ENCODE peak calls at places on chromosomes 1 and 21, in seven cellular contexts. One of them, this sample, is unnamed.

GRCh38 chr1:244349103-244349531 is 102.6 kb downstream of the ADSS2 start:
- DNase-seq in astrocyte of the cerebellum: peak; percentile 54
- DNase-seq in GM10248: no peak
- DNase-seq in RWPE1: peak; percentile 56
- DNase-seq in uterus: peak; percentile 25
- DNase-seq in WTC11: no peak
- DNase-seq in esophagus squamous epithelium: no peak
- DNase-seq in this sample: no peak

GRCh38 chr1:184160236-184160635 is 108.7 kb downstream of the TSEN15 start:
- DNase-seq in esophagus squamous epithelium: no peak
- DNase-seq in uterus: no peak
- DNase-seq in astrocyte of the cerebellum: no peak
- DNase-seq in WTC11: no peak
- DNase-seq in GM10248: no peak
- DNase-seq in RWPE1: peak; percentile 2
- DNase-seq in this sample: no peak

GRCh38 chr1:76419603-76420002 is 345.1 kb downstream of the ST6GALNAC3 start:
- DNase-seq in astrocyte of the cerebellum: no peak
- DNase-seq in GM10248: no peak
- DNase-seq in RWPE1: no peak
- DNase-seq in WTC11: no peak
- DNase-seq in uterus: no peak
- DNase-seq in esophagus squamous epithelium: no peak
- DNase-seq in this sample: no peak

GRCh38 chr1:198359024-198359653 is 181.3 kb downstream of the ATP6V1G3 start:
- DNase-seq in esophagus squamous epithelium: no peak
- DNase-seq in WTC11: no peak
- DNase-seq in GM10248: no peak
- DNase-seq in RWPE1: no peak
- DNase-seq in astrocyte of the cerebellum: no peak
- DNase-seq in uterus: no peak
- DNase-seq in this sample: no peak

GRCh38 chr1:184629261-184629660 is 125.4 kb downstream of the EDEM3 start:
- DNase-seq in astrocyte of the cerebellum: no peak
- DNase-seq in esophagus squamous epithelium: no peak
- DNase-seq in uterus: no peak
- DNase-seq in RWPE1: no peak
- DNase-seq in GM10248: no peak
- DNase-seq in WTC11: no peak
- DNase-seq in this sample: no peak

GRCh38 chr1:168708698-168709406 is 20.2 kb downstream of the DPT start:
- DNase-seq in esophagus squamous epithelium: no peak
- DNase-seq in GM10248: no peak
- DNase-seq in uterus: no peak
- DNase-seq in RWPE1: no peak
- DNase-seq in astrocyte of the cerebellum: no peak
- DNase-seq in WTC11: no peak
- DNase-seq in this sample: no peak

GRCh38 chr1:155729031-155729898 is 40.4 kb downstream of the DAP3 start:
- DNase-seq in esophagus squamous epithelium: no peak
- DNase-seq in RWPE1: peak; percentile 22
- DNase-seq in uterus: peak; percentile 39
- DNase-seq in astrocyte of the cerebellum: peak; percentile 73
- DNase-seq in WTC11: peak; percentile 66
- DNase-seq in GM10248: peak; percentile 28
- DNase-seq in this sample: no peak

GRCh38 chr1:14350197-14350596 is 248.3 kb upstream of the KAZN start:
- DNase-seq in uterus: no peak
- DNase-seq in WTC11: no peak
- DNase-seq in astrocyte of the cerebellum: no peak
- DNase-seq in esophagus squamous epithelium: no peak
- DNase-seq in GM10248: no peak
- DNase-seq in RWPE1: no peak
- DNase-seq in this sample: no peak

GRCh38 chr21:36696640-36697472 is 2.1 kb upstream of the SIM2 start:
- DNase-seq in GM10248: peak; percentile 13
- DNase-seq in astrocyte of the cerebellum: no peak
- DNase-seq in WTC11: peak; percentile 47
- DNase-seq in esophagus squamous epithelium: no peak
- DNase-seq in RWPE1: no peak
- DNase-seq in uterus: no peak
- DNase-seq in this sample: no peak

GRCh38 chr21:17550671-17551308 is 37.9 kb downstream of the CXADR start:
- DNase-seq in uterus: no peak
- DNase-seq in astrocyte of the cerebellum: no peak
- DNase-seq in WTC11: no peak
- DNase-seq in esophagus squamous epithelium: no peak
- DNase-seq in RWPE1: no peak
- DNase-seq in GM10248: no peak
- DNase-seq in this sample: no peak

GRCh38 chr1:37410815-37411214 is 63.6 kb upstream of the ZC3H12A start:
- DNase-seq in WTC11: peak; percentile 81
- DNase-seq in esophagus squamous epithelium: no peak
- DNase-seq in GM10248: no peak
- DNase-seq in uterus: no peak
- DNase-seq in astrocyte of the cerebellum: no peak
- DNase-seq in RWPE1: peak; percentile 49
- DNase-seq in this sample: no peak

GRCh38 chr1:160006312-160006940 is 25.4 kb downstream of the PIGM start:
- DNase-seq in GM10248: peak; percentile 81
- DNase-seq in astrocyte of the cerebellum: peak; percentile 26
- DNase-seq in WTC11: peak; percentile 86
- DNase-seq in RWPE1: peak; percentile 84
- DNase-seq in uterus: no peak
- DNase-seq in esophagus squamous epithelium: no peak
- DNase-seq in this sample: peak; percentile 50

GRCh38 chr21:17472592-17473271 is 40.1 kb upstream of the CXADR start:
- DNase-seq in WTC11: no peak
- DNase-seq in RWPE1: no peak
- DNase-seq in astrocyte of the cerebellum: no peak
- DNase-seq in esophagus squamous epithelium: no peak
- DNase-seq in uterus: no peak
- DNase-seq in GM10248: no peak
- DNase-seq in this sample: no peak

GRCh38 chr1:230095938-230096337 is 28.9 kb downstream of the GALNT2 start:
- DNase-seq in WTC11: no peak
- DNase-seq in GM10248: no peak
- DNase-seq in uterus: no peak
- DNase-seq in RWPE1: no peak
- DNase-seq in astrocyte of the cerebellum: no peak
- DNase-seq in esophagus squamous epithelium: no peak
- DNase-seq in this sample: no peak

GRCh38 chr1:165637427-165637826 is 6.4 kb downstream of the MGST3 start:
- DNase-seq in GM10248: no peak
- DNase-seq in WTC11: no peak
- DNase-seq in esophagus squamous epithelium: no peak
- DNase-seq in astrocyte of the cerebellum: peak; percentile 66
- DNase-seq in RWPE1: no peak
- DNase-seq in uterus: no peak
- DNase-seq in this sample: no peak

GRCh38 chr1:157310401-157310800 is 172.2 kb upstream of the ETV3 start:
- DNase-seq in astrocyte of the cerebellum: peak; percentile 71
- DNase-seq in RWPE1: no peak
- DNase-seq in GM10248: no peak
- DNase-seq in esophagus squamous epithelium: no peak
- DNase-seq in uterus: peak; percentile 73
- DNase-seq in WTC11: no peak
- DNase-seq in this sample: no peak

GRCh38 chr1:11653616-11654570 is at the start of gene FBXO2:
- DNase-seq in WTC11: no peak
- DNase-seq in astrocyte of the cerebellum: no peak
- DNase-seq in uterus: no peak
- DNase-seq in RWPE1: peak; percentile 61
- DNase-seq in GM10248: peak; percentile 59
- DNase-seq in esophagus squamous epithelium: no peak
- DNase-seq in this sample: no peak

GRCh38 chr21:25039461-25040380 is 567.6 kb downstream of the MRPL39 start:
- DNase-seq in astrocyte of the cerebellum: peak; percentile 57
- DNase-seq in esophagus squamous epithelium: no peak
- DNase-seq in RWPE1: no peak
- DNase-seq in GM10248: peak; percentile 15
- DNase-seq in WTC11: no peak
- DNase-seq in uterus: no peak
- DNase-seq in this sample: peak; percentile 26
- TF ChIP-seq CTCF in astrocyte of the cerebellum: peak; percentile 38
- TF ChIP-seq CTCF in esophagus squamous epithelium: peak; percentile 51
- TF ChIP-seq CTCF in RWPE1: peak; percentile 24
- TF ChIP-seq CTCF in GM10248: peak; percentile 68
- TF ChIP-seq CTCF in WTC11: no peak
- TF ChIP-seq CTCF in uterus: no peak
- TF ChIP-seq CTCF in this sample: peak; percentile 35

GRCh38 chr1:228830185-228830953 is 95.1 kb downstream of the RHOU start:
- DNase-seq in WTC11: peak; percentile 20
- DNase-seq in GM10248: no peak
- DNase-seq in RWPE1: no peak
- DNase-seq in uterus: no peak
- DNase-seq in esophagus squamous epithelium: no peak
- DNase-seq in astrocyte of the cerebellum: no peak
- DNase-seq in this sample: no peak
- TF ChIP-seq CTCF in WTC11: no peak
- TF ChIP-seq CTCF in GM10248: no peak
- TF ChIP-seq CTCF in RWPE1: no peak
- TF ChIP-seq CTCF in uterus: no peak
- TF ChIP-seq CTCF in esophagus squamous epithelium: no peak
- TF ChIP-seq CTCF in astrocyte of the cerebellum: no peak
- TF ChIP-seq CTCF in this sample: no peak

DNA sequence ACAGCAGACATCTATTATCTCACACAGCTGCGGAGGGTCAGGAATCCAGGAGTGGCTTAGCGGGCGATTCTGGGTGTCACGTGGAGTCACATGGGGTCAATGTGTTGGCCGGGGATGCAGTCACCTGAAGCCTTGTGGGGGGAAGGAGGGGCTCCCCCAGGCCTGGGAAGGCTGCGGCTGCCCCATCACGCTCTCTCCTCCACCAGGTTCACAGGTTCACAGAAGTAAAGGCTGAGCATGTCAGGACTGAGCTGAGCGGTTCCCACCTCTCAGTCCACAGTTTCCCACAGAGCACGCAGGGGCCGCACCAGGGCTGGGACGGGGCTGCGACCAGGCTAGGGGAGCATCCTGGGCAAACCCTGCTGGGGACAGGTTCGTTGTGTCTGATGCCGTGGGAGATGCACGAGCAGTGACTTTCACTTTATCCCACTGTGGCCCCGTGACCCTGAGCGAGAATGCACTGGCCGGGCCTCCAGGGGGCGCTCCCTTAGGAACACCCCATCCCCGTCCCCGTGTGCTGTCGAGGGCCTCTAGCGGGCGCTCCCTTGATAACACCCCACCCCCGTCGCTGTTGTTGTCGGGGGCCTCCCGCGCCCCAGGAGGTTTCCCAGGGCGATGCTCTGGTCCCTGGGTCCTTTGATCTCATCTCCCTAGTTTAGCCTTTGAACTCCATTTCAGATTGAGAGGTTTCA is 73.2 kb upstream of the TRAPPC10 start:
- DNase-seq in GM10248: peak; percentile 94
- DNase-seq in uterus: peak; percentile 48
- DNase-seq in astrocyte of the cerebellum: no peak
- DNase-seq in RWPE1: peak; percentile 86
- DNase-seq in esophagus squamous epithelium: peak; percentile 13
- DNase-seq in WTC11: peak; percentile 94
- DNase-seq in this sample: no peak
- TF ChIP-seq CTCF in GM10248: peak; percentile 99
- TF ChIP-seq CTCF in uterus: peak; percentile 54
- TF ChIP-seq CTCF in astrocyte of the cerebellum: peak; percentile 93
- TF ChIP-seq CTCF in RWPE1: peak; percentile 92
- TF ChIP-seq CTCF in esophagus squamous epithelium: peak; percentile 98
- TF ChIP-seq CTCF in WTC11: peak; percentile 92
- TF ChIP-seq CTCF in this sample: peak; percentile 99

GRCh38 chr1:195173753-195174152 is 1434.5 kb downstream of the KCNT2 start:
- DNase-seq in WTC11: no peak
- DNase-seq in astrocyte of the cerebellum: no peak
- DNase-seq in uterus: no peak
- DNase-seq in esophagus squamous epithelium: no peak
- DNase-seq in GM10248: no peak
- DNase-seq in RWPE1: no peak
- DNase-seq in this sample: no peak
- TF ChIP-seq CTCF in WTC11: no peak
- TF ChIP-seq CTCF in astrocyte of the cerebellum: no peak
- TF ChIP-seq CTCF in uterus: no peak
- TF ChIP-seq CTCF in esophagus squamous epithelium: no peak
- TF ChIP-seq CTCF in GM10248: peak; percentile 17
- TF ChIP-seq CTCF in RWPE1: no peak
- TF ChIP-seq CTCF in this sample: no peak

This sample was measured in GM12864.